ENCODE peak calls at places on chromosome 16, in ten cellular contexts. C is substantia nigra; I is HT-29; T is choroid plexus epithelial cell; F is psoas muscle; N is activated CD8-positive, alpha-beta memory T cell treated with anti-CD3 and anti-CD28 coated beads for 1 hour; A is NCI-H774; J is cardiac fibroblast; G is PC-3; L is activated effector memory CD4-positive, alpha-beta T cell treated with Interleukin-2 at 50 U/mL for 16 hours. K is an unnamed sample.

GRCh38 chr16:12758670-12759558 is 44.8 kb downstream of the CPPED1 start:
- DNase-seq in L (no peak), G (no peak), F (no peak), C (no peak), I (no peak), A (no peak), T (no peak), J (no peak), N (no peak), K (no peak)

GRCh38 chr16:89922884-89923639 is at the start of gene TUBB3:
- DNase-seq in L (no peak), T (peak), N (no peak), C (peak), A (peak), G (peak), J (peak), I (peak), F (peak), K (peak)

GRCh38 chr16:30382398-30383015 is at the start of gene SEPTIN1:
- DNase-seq in F (no peak), T (no peak), A (no peak), N (peak), C (no peak), I (no peak), L (peak), J (no peak), G (no peak), K (no peak)

GRCh38 chr16:52633230-52633629 is 86.3 kb upstream of the TOX3 start:
- DNase-seq in N (no peak), G (no peak), T (no peak), L (no peak), A (no peak), I (no peak), F (no peak), C (no peak), J (no peak), K (no peak)

GRCh38 chr16:51542856-51543510 is 391.9 kb upstream of the SALL1 start:
- DNase-seq in G (no peak), I (no peak), C (no peak), T (no peak), J (no peak), N (no peak), A (peak), F (no peak), L (no peak), K (peak)

GRCh38 chr16:78317871-78318270 is 218.4 kb downstream of the WWOX start:
- DNase-seq in N (no peak), G (no peak), T (no peak), A (no peak), I (no peak), F (no peak), L (no peak), J (no peak), C (no peak), K (no peak)

GRCh38 chr16:3999479-3999868 is 116.8 kb downstream of the ADCY9 start:
- DNase-seq in C (no peak), A (no peak), N (no peak), L (no peak), G (no peak), F (peak), T (peak), J (peak), I (no peak), K (peak)

GRCh38 chr16:56294599-56294998 is 103.3 kb downstream of the GNAO1 start:
- DNase-seq in C (no peak), A (no peak), L (no peak), I (no peak), G (peak), F (no peak), N (no peak), T (peak), J (peak), K (peak)

GRCh38 chr16:10849736-10850477 is 27.1 kb upstream of the CIITA start:
- DNase-seq in N (no peak), A (no peak), C (no peak), G (peak), I (no peak), L (no peak), J (no peak), F (no peak), T (no peak), K (no peak)

GRCh38 chr16:56748191-56748590 is 18.3 kb downstream of the NUP93 start:
- DNase-seq in G (no peak), I (no peak), L (no peak), N (no peak), F (no peak), C (no peak), T (no peak), J (no peak), A (no peak), K (no peak)

GRCh38 chr16:80125677-80126076 is 415.1 kb upstream of the DYNLRB2 start:
- DNase-seq in J (no peak), L (no peak), T (no peak), N (no peak), C (no peak), I (no peak), A (no peak), F (peak), G (no peak), K (no peak)

GRCh38 chr16:30351586-30352419 is 3.3 kb downstream of the CD2BP2 start:
- DNase-seq in I (no peak), G (peak), T (peak), F (peak), N (no peak), C (peak), J (peak), A (no peak), L (no peak), K (peak)

GRCh38 chr16:86059253-86060171 is 160.6 kb downstream of the IRF8 start:
- DNase-seq in A (no peak), N (no peak), L (no peak), J (no peak), I (no peak), T (no peak), C (no peak), F (peak), G (no peak), K (peak)

GRCh38 chr16:26770547-26770946 is 296.2 kb upstream of the C16orf82 start:
- DNase-seq in L (no peak), A (no peak), N (no peak), I (no peak), F (no peak), G (no peak), T (no peak), C (no peak), J (no peak), K (no peak)

GRCh38 chr16:81238296-81239011 is at the start of gene BCO1:
- DNase-seq in J (peak), C (no peak), A (no peak), G (peak), T (peak), N (no peak), I (peak), L (no peak), F (no peak), K (peak)

GRCh38 chr16:75116081-75116910 is at the start of gene LDHD:
- DNase-seq in C (peak), J (peak), A (no peak), G (peak), T (peak), F (peak), L (no peak), N (no peak), I (peak), K (peak)

GRCh38 chr16:59324462-59324861 is 590.3 kb upstream of the GOT2 start:
- DNase-seq in C (no peak), T (peak), G (peak), I (no peak), J (peak), N (no peak), A (no peak), L (no peak), F (no peak), K (no peak)

GRCh38 chr16:17313085-17313611 is 157.6 kb downstream of the XYLT1 start:
- DNase-seq in A (no peak), N (no peak), F (peak), C (peak), J (no peak), I (no peak), L (no peak), T (no peak), G (no peak), K (no peak)

GRCh38 chr16:19098173-19098572 is 15.6 kb upstream of the ITPRIPL2 start:
- DNase-seq in N (no peak), I (no peak), G (no peak), C (no peak), L (no peak), F (no peak), T (no peak), J (no peak), A (no peak), K (no peak)

GRCh38 chr16:69479806-69480205 is 55.4 kb downstream of the CYB5B start:
- DNase-seq in C (no peak), L (no peak), N (no peak), I (no peak), G (no peak), T (no peak), A (no peak), J (no peak), F (no peak), K (no peak)

GRCh38 chr16:77273-77806 is 685 bp upstream of the MPG start:
- DNase-seq in T (peak), L (peak), G (peak), F (peak), C (no peak), I (peak), N (no peak), A (no peak), J (peak), K (peak)

GRCh38 chr16:88451586-88452484 is 1.2 kb upstream of the ZFPM1 start:
- DNase-seq in F (no peak), A (no peak), G (no peak), N (no peak), J (no peak), L (no peak), I (no peak), T (no peak), C (no peak), K (no peak)

GRCh38 chr16:21028728-21029127 is 121.9 kb downstream of the DNAH3 start:
- DNase-seq in G (no peak), I (no peak), J (peak), L (no peak), N (no peak), C (no peak), T (no peak), A (no peak), F (no peak), K (no peak)

GRCh38 chr16:89120281-89120680 is 26.6 kb downstream of the ACSF3 start:
- DNase-seq in I (no peak), L (no peak), C (no peak), F (no peak), G (no peak), N (no peak), A (no peak), T (no peak), J (no peak), K (no peak)

GRCh38 chr16:19548144-19548543 is 7.4 kb upstream of the VPS35L start:
- DNase-seq in L (no peak), A (no peak), C (no peak), J (no peak), I (no peak), F (no peak), N (no peak), G (no peak), T (no peak), K (no peak)

GRCh38 chr16:3518983-3519343 is 18.2 kb downstream of the CLUAP1 start:
- DNase-seq in T (no peak), F (no peak), N (no peak), G (no peak), A (no peak), I (no peak), C (no peak), J (no peak), L (no peak), K (no peak)

GRCh38 chr16:47578573-47578972 is 117.4 kb downstream of the PHKB start:
- DNase-seq in N (no peak), L (no peak), F (no peak), J (peak), A (no peak), C (no peak), I (no peak), G (no peak), T (peak), K (peak)

GRCh38 chr16:70750893-70751467 is 50.0 kb downstream of the VAC14 start:
- DNase-seq in A (no peak), T (peak), N (no peak), F (peak), J (peak), L (no peak), I (peak), G (no peak), C (no peak), K (peak)

GRCh38 chr16:85349413-85350145 is 237.3 kb upstream of the CIBAR2 start:
- DNase-seq in G (no peak), I (no peak), J (no peak), T (no peak), C (no peak), F (no peak), L (no peak), A (no peak), N (no peak), K (no peak)

GRCh38 chr16:72098936-72099335 is 5.3 kb downstream of the DHX38 start:
- DNase-seq in A (no peak), T (no peak), G (no peak), F (no peak), J (no peak), L (no peak), C (no peak), N (no peak), I (no peak), K (no peak)

GRCh38 chr16:24309222-24309905 is 53.2 kb downstream of the CACNG3 start:
- DNase-seq in C (no peak), F (no peak), N (no peak), A (no peak), I (peak), T (peak), G (peak), L (no peak), J (peak), K (no peak)

GRCh38 chr16:55184052-55184451 is 140.0 kb upstream of the IRX6 start:
- DNase-seq in L (no peak), F (no peak), T (no peak), J (no peak), A (no peak), N (no peak), G (no peak), I (no peak), C (no peak), K (no peak)

GRCh38 chr16:7321661-7322060 is 11.0 kb upstream of the RBFOX1 start:
- DNase-seq in C (no peak), I (no peak), J (no peak), N (no peak), T (no peak), G (no peak), F (no peak), A (no peak), L (no peak), K (no peak)

GRCh38 chr16:49557070-49557446 is 183.5 kb downstream of the C16orf78 start:
- DNase-seq in C (no peak), I (no peak), J (no peak), N (no peak), T (no peak), F (no peak), L (no peak), A (peak), G (no peak), K (no peak)

K was measured in fibroblast of the aortic adventitia.